ENCODE peak calls at places on chromosomes 7 and 10, in five cellular contexts. N, V, R, J and Z are unnamed samples.

GRCh38 chr10:131808370-131808930 is 92.4 kb upstream of the PPP2R2D start:
- DNase-seq in R (no peak), N (no peak), V (no peak), J (no peak), Z (no peak)

GRCh38 chr10:3197354-3198003 is 24.9 kb upstream of the PITRM1 start:
- DNase-seq in J (peak; percentile 85), N (peak; percentile 76), R (peak; percentile 82), V (peak; percentile 85), Z (peak; percentile 90)

GRCh38 chr7:81626008-81626407 is 143.8 kb downstream of the HGF start:
- DNase-seq in J (no peak), N (peak; percentile 91), R (peak; percentile 74), V (no peak), Z (no peak)

GRCh38 chr7:139640678-139641077 is 117.2 kb downstream of the CLEC2L start:
- DNase-seq in V (no peak), N (no peak), R (no peak), J (no peak), Z (no peak)

GRCh38 chr7:2247141-2247985 is 5.3 kb downstream of the NUDT1 start:
- DNase-seq in N (peak; percentile 34), J (no peak), V (no peak), R (peak; percentile 15), Z (peak; percentile 79)

GRCh38 chr7:2945171-2945570 is 98.5 kb downstream of the CARD11 start:
- DNase-seq in N (no peak), V (no peak), J (no peak), R (no peak), Z (no peak)

GRCh38 chr10:110918269-110918632 is 729 bp downstream of the BBIP1 start:
- DNase-seq in V (peak; percentile 96), N (peak; percentile 92), J (peak; percentile 97), R (peak; percentile 94), Z (no peak)

GRCh38 chr10:95741807-95742528 is 14.0 kb upstream of the ENTPD1 start:
- DNase-seq in V (no peak), R (peak; percentile 77), J (peak; percentile 19), N (peak; percentile 56), Z (no peak)

GRCh38 chr7:157302314-157302711 is 34.5 kb upstream of the DNAJB6 start:
- DNase-seq in N (no peak), J (peak; percentile 67), R (no peak), V (peak; percentile 24), Z (no peak)

DNA sequence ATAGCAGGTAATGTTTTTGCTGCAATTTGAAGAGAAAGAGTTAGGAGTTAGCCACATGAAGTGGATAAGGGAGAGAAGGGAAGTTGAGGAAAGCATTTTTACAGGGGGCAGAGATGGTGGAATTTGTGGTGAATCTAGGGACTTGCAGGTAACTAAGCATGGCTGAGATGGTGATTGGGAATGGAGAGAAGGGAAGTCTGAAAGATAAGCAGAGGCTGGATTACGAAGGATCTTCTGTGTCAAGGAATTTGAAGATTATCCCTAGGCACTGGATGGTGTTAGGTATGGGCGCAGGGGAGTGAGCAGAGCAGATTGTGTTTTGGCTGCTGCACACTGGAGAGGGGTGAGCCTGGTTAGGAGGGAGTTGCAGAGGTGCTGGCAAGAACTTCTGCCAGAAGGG is 25.3 kb downstream of the ZRANB1 start:
- DNase-seq in N (no peak), V (no peak), R (no peak), J (no peak), Z (no peak)
- TF ChIP-seq CTCF in N (no peak), V (no peak), R (no peak), J (no peak), Z (no peak)

DNA sequence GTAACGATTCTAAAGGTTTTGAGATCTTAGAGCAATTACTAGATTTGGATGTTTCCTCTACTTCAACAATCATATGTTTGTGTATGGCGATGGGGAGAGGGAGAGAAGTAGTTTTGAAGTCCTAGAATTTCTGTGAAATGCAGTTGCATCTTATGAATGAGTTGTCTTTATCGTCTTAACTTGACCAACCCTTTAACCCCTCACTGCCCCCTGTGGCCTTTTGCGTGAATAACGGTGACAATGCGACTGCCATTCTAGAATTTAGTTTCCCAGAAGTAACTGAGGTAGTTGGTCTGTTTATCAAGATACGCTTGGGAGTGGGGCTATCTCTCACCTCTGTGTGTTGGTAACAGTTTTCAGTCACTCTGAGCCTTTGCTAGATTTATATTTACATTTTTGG is 204.6 kb downstream of the HDAC9 start:
- DNase-seq in N (peak; percentile 6), R (no peak), J (no peak), V (no peak), Z (peak; percentile 48)
- TF ChIP-seq CTCF in N (peak; percentile 27), R (no peak), J (no peak), V (no peak), Z (peak; percentile 55)

GRCh38 chr10:124742418-124743187 is 1.6 kb downstream of the FAM53B start:
- DNase-seq in N (peak; percentile 38), R (no peak), J (no peak), V (peak; percentile 29), Z (peak; percentile 60)
- TF ChIP-seq CTCF in N (peak; percentile 27), R (peak; percentile 44), J (no peak), V (peak; percentile 24), Z (peak; percentile 28)

GRCh38 chr10:98438715-98439114 is 8.0 kb downstream of the HPS1 start:
- DNase-seq in R (no peak), V (no peak), J (no peak), N (no peak), Z (no peak)
- TF ChIP-seq CTCF in R (no peak), V (no peak), J (no peak), N (no peak), Z (no peak)

GRCh38 chr10:69968830-69969229 is 83.8 kb upstream of the MACROH2A2 start:
- DNase-seq in R (peak; percentile 14), N (peak; percentile 10), J (no peak), V (no peak), Z (no peak)
- TF ChIP-seq CTCF in R (peak; percentile 5), N (no peak), J (no peak), V (no peak), Z (no peak)

GRCh38 chr7:37433166-37433565 is 15.5 kb downstream of the ELMO1 start:
- DNase-seq in N (no peak), J (no peak), V (no peak), R (no peak), Z (no peak)
- TF ChIP-seq CTCF in N (no peak), J (no peak), V (no peak), R (no peak), Z (no peak)

GRCh38 chr7:115083935-115084334 is 162.0 kb downstream of the MDFIC start:
- DNase-seq in V (no peak), N (no peak), R (no peak), J (no peak), Z (no peak)

GRCh38 chr7:115085421-115085820 is 163.5 kb downstream of the MDFIC start:
- DNase-seq in J (no peak), N (no peak), R (no peak), V (no peak), Z (no peak)

GRCh38 chr7:115088938-115089337 is 167.0 kb downstream of the MDFIC start:
- DNase-seq in R (no peak), N (no peak), J (no peak), V (no peak), Z (no peak)

GRCh38 chr7:115087437-115087836 is 165.5 kb downstream of the MDFIC start:
- DNase-seq in R (peak; percentile 98), N (peak; percentile 90), J (no peak), V (no peak), Z (no peak)

GRCh38 chr7:115086146-115086841 is 164.4 kb downstream of the MDFIC start:
- DNase-seq in R (no peak), N (no peak), J (no peak), V (no peak), Z (no peak)
- TF ChIP-seq CTCF in R (no peak), N (peak; percentile 10), J (no peak), V (no peak), Z (no peak)